ENCODE peak calls at places on chromosomes 2 and 18, in seven cellular contexts. One of them, this sample, is unnamed.

GRCh38 chr2:101860782-101861181 is 131.0 kb upstream of the IL1R2 start:
- DNase-seq in cardiac muscle cell: no peak
- DNase-seq in vagina: no peak
- DNase-seq in transverse colon: no peak
- DNase-seq in A549: no peak
- DNase-seq in spleen: no peak
- DNase-seq in OCI-LY7: no peak
- DNase-seq in this sample: no peak

GRCh38 chr2:150479075-150479915 is 8.2 kb downstream of the RND3 start:
- DNase-seq in cardiac muscle cell: peak
- DNase-seq in vagina: no peak
- DNase-seq in transverse colon: no peak
- DNase-seq in A549: no peak
- DNase-seq in spleen: no peak
- DNase-seq in OCI-LY7: no peak
- DNase-seq in this sample: peak

GRCh38 chr2:88024509-88024908 is 8.2 kb upstream of the RNU2-63P start:
- DNase-seq in cardiac muscle cell: no peak
- DNase-seq in vagina: no peak
- DNase-seq in transverse colon: no peak
- DNase-seq in A549: no peak
- DNase-seq in spleen: no peak
- DNase-seq in OCI-LY7: no peak
- DNase-seq in this sample: peak

GRCh38 chr2:46984642-46985476 is 69.3 kb upstream of the MCFD2 start:
- DNase-seq in cardiac muscle cell: peak
- DNase-seq in vagina: no peak
- DNase-seq in transverse colon: peak
- DNase-seq in A549: peak
- DNase-seq in spleen: peak
- DNase-seq in OCI-LY7: peak
- DNase-seq in this sample: peak

GRCh38 chr2:221176666-221177065 is 395.4 kb downstream of the EPHA4 start:
- DNase-seq in cardiac muscle cell: no peak
- DNase-seq in vagina: no peak
- DNase-seq in transverse colon: no peak
- DNase-seq in A549: no peak
- DNase-seq in spleen: no peak
- DNase-seq in OCI-LY7: no peak
- DNase-seq in this sample: no peak

GRCh38 chr2:181738074-181738473 is 57.8 kb upstream of the NEUROD1 start:
- DNase-seq in cardiac muscle cell: peak
- DNase-seq in vagina: no peak
- DNase-seq in transverse colon: no peak
- DNase-seq in A549: peak
- DNase-seq in spleen: no peak
- DNase-seq in OCI-LY7: peak
- DNase-seq in this sample: peak

GRCh38 chr2:70984576-70985282 is 6.3 kb downstream of the ANKRD53 start:
- DNase-seq in cardiac muscle cell: peak
- DNase-seq in vagina: peak
- DNase-seq in transverse colon: peak
- DNase-seq in A549: peak
- DNase-seq in spleen: peak
- DNase-seq in OCI-LY7: peak
- DNase-seq in this sample: peak

GRCh38 chr2:187982668-187983067 is 309.0 kb upstream of the GULP1 start:
- DNase-seq in cardiac muscle cell: peak
- DNase-seq in vagina: no peak
- DNase-seq in transverse colon: no peak
- DNase-seq in A549: no peak
- DNase-seq in spleen: no peak
- DNase-seq in OCI-LY7: no peak
- DNase-seq in this sample: no peak

GRCh38 chr2:199742884-199743283 is 108.1 kb downstream of the FTCDNL1 start:
- DNase-seq in cardiac muscle cell: no peak
- DNase-seq in vagina: no peak
- DNase-seq in transverse colon: no peak
- DNase-seq in A549: no peak
- DNase-seq in spleen: no peak
- DNase-seq in OCI-LY7: no peak
- DNase-seq in this sample: no peak

GRCh38 chr2:72983500-72984039 is 66.3 kb downstream of the EMX1 start:
- DNase-seq in cardiac muscle cell: no peak
- DNase-seq in vagina: no peak
- DNase-seq in transverse colon: peak
- DNase-seq in A549: no peak
- DNase-seq in spleen: peak
- DNase-seq in OCI-LY7: no peak
- DNase-seq in this sample: no peak

GRCh38 chr18:55918449-55918848 is 330.5 kb upstream of the TCF4 start:
- DNase-seq in cardiac muscle cell: peak
- DNase-seq in vagina: no peak
- DNase-seq in transverse colon: no peak
- DNase-seq in A549: no peak
- DNase-seq in spleen: no peak
- DNase-seq in OCI-LY7: no peak
- DNase-seq in this sample: no peak

GRCh38 chr2:238492905-238493304 is 66.2 kb downstream of the ASB1 start:
- DNase-seq in cardiac muscle cell: no peak
- DNase-seq in vagina: no peak
- DNase-seq in transverse colon: no peak
- DNase-seq in A549: no peak
- DNase-seq in spleen: no peak
- DNase-seq in OCI-LY7: no peak
- DNase-seq in this sample: no peak

GRCh38 chr2:138724296-138724695 is 55.9 kb downstream of the NXPH2 start:
- DNase-seq in cardiac muscle cell: no peak
- DNase-seq in vagina: no peak
- DNase-seq in transverse colon: no peak
- DNase-seq in A549: no peak
- DNase-seq in spleen: no peak
- DNase-seq in OCI-LY7: no peak
- DNase-seq in this sample: no peak

GRCh38 chr18:47745227-47745626 is 185.2 kb downstream of the SMAD2 start:
- DNase-seq in cardiac muscle cell: no peak
- DNase-seq in vagina: peak
- DNase-seq in transverse colon: no peak
- DNase-seq in A549: no peak
- DNase-seq in spleen: no peak
- DNase-seq in OCI-LY7: no peak
- DNase-seq in this sample: no peak

GRCh38 chr2:153595939-153596338 is 117.4 kb upstream of the RPRM start:
- DNase-seq in cardiac muscle cell: no peak
- DNase-seq in vagina: no peak
- DNase-seq in transverse colon: no peak
- DNase-seq in A549: peak
- DNase-seq in spleen: no peak
- DNase-seq in OCI-LY7: no peak
- DNase-seq in this sample: peak

GRCh38 chr2:238924496-238925195 is 76.8 kb downstream of the TWIST2 start:
- DNase-seq in cardiac muscle cell: no peak
- DNase-seq in vagina: no peak
- DNase-seq in transverse colon: no peak
- DNase-seq in A549: no peak
- DNase-seq in spleen: peak
- DNase-seq in OCI-LY7: no peak
- DNase-seq in this sample: no peak

GRCh38 chr2:45256173-45256866 is 247.1 kb upstream of the SIX2 start:
- DNase-seq in cardiac muscle cell: no peak
- DNase-seq in vagina: peak
- DNase-seq in transverse colon: no peak
- DNase-seq in A549: no peak
- DNase-seq in spleen: no peak
- DNase-seq in OCI-LY7: no peak
- DNase-seq in this sample: no peak

GRCh38 chr2:170770008-170770303 is 222 bp upstream of the ERICH2 start:
- DNase-seq in cardiac muscle cell: no peak
- DNase-seq in vagina: no peak
- DNase-seq in transverse colon: no peak
- DNase-seq in A549: no peak
- DNase-seq in spleen: no peak
- DNase-seq in OCI-LY7: no peak
- DNase-seq in this sample: no peak

GRCh38 chr2:170771049-170771937 is 1.1 kb downstream of the ERICH2 start:
- DNase-seq in cardiac muscle cell: peak
- DNase-seq in vagina: no peak
- DNase-seq in transverse colon: peak
- DNase-seq in A549: peak
- DNase-seq in spleen: peak
- DNase-seq in OCI-LY7: no peak
- DNase-seq in this sample: peak

GRCh38 chr2:170774074-170774473 is 3.9 kb downstream of the ERICH2 start:
- DNase-seq in cardiac muscle cell: no peak
- DNase-seq in vagina: no peak
- DNase-seq in transverse colon: no peak
- DNase-seq in A549: no peak
- DNase-seq in spleen: no peak
- DNase-seq in OCI-LY7: no peak
- DNase-seq in this sample: no peak

GRCh38 chr2:170770304-170771048 is at the start of gene ERICH2:
- DNase-seq in cardiac muscle cell: peak
- DNase-seq in vagina: no peak
- DNase-seq in transverse colon: peak
- DNase-seq in A549: peak
- DNase-seq in spleen: peak
- DNase-seq in OCI-LY7: peak
- DNase-seq in this sample: peak

GRCh38 chr2:170772295-170772694 is 2.1 kb downstream of the ERICH2 start:
- DNase-seq in cardiac muscle cell: no peak
- DNase-seq in vagina: no peak
- DNase-seq in transverse colon: no peak
- DNase-seq in A549: no peak
- DNase-seq in spleen: no peak
- DNase-seq in OCI-LY7: no peak
- DNase-seq in this sample: no peak
- H3K4me3 ChIP-seq in cardiac muscle cell: no peak
- H3K4me3 ChIP-seq in vagina: no peak
- H3K4me3 ChIP-seq in transverse colon: no peak
- H3K4me3 ChIP-seq in A549: no peak
- H3K4me3 ChIP-seq in spleen: no peak
- H3K4me3 ChIP-seq in OCI-LY7: no peak
- H3K4me3 ChIP-seq in this sample: no peak

DNA sequence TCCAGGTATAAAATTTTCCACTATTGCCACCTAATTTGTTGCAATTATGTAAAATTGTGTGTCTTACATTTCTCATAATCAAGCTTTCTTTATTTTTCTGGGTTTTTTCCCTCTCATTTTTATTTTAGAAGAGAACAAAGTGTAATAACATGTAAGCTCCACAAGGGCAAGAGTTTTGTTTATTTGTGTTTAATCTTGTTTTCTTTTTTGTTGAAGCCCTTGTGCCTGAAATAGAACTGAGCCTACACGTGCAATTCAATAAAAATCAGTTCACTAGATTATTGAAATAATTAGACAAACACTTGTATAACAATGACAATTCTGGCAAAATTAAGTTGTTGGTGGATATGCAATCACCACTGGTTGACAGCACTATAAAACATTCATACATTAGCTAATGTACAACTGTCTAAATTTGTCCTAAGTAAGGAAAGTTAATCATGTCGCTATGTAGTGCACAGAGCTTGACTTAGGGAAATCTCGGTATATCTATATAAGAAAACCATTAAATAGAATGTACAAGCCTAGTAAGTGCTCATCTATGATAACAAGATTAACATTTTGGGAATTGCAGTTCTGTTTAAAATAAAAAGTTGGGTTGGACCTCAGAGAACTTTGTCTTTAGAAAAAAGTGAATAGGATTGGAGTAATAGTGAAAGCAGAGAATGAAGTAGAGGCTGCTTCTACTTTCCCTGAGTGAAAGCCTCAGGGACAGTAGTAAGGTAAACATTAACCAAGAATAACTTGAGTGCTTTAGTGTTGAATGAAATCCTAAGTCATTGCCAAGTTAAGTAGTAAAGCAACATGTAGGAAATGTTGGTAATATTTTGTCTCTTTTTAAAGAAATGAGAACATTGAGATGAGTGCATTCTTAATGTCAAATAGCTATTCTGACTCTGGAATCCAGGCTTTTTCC is 37.4 kb upstream of the NOL4 start:
- DNase-seq in cardiac muscle cell: no peak
- DNase-seq in vagina: no peak
- DNase-seq in transverse colon: no peak
- DNase-seq in A549: no peak
- DNase-seq in spleen: no peak
- DNase-seq in OCI-LY7: no peak
- DNase-seq in this sample: no peak
- TF ChIP-seq CTCF in cardiac muscle cell: no peak
- TF ChIP-seq CTCF in vagina: no peak
- TF ChIP-seq CTCF in transverse colon: no peak
- TF ChIP-seq CTCF in A549: no peak
- TF ChIP-seq CTCF in spleen: no peak
- TF ChIP-seq CTCF in OCI-LY7: no peak
- TF ChIP-seq CTCF in this sample: no peak

GRCh38 chr18:34707670-34708069 is 2.4 kb upstream of the DTNA start:
- DNase-seq in cardiac muscle cell: peak
- DNase-seq in vagina: no peak
- DNase-seq in transverse colon: peak
- DNase-seq in A549: peak
- DNase-seq in spleen: no peak
- DNase-seq in OCI-LY7: no peak
- DNase-seq in this sample: peak
- H3K4me3 ChIP-seq in cardiac muscle cell: no peak
- H3K4me3 ChIP-seq in vagina: no peak
- H3K4me3 ChIP-seq in transverse colon: no peak
- H3K4me3 ChIP-seq in A549: no peak
- H3K4me3 ChIP-seq in spleen: no peak
- H3K4me3 ChIP-seq in OCI-LY7: no peak
- H3K4me3 ChIP-seq in this sample: no peak

GRCh38 chr2:227325824-227326195 is 759 bp downstream of the MFF start:
- DNase-seq in cardiac muscle cell: peak
- DNase-seq in vagina: no peak
- DNase-seq in transverse colon: peak
- DNase-seq in A549: peak
- DNase-seq in spleen: peak
- DNase-seq in OCI-LY7: peak
- DNase-seq in this sample: peak
- TF ChIP-seq CTCF in cardiac muscle cell: no peak
- TF ChIP-seq CTCF in vagina: no peak
- TF ChIP-seq CTCF in transverse colon: no peak
- TF ChIP-seq CTCF in A549: no peak
- TF ChIP-seq CTCF in spleen: no peak
- TF ChIP-seq CTCF in OCI-LY7: peak
- TF ChIP-seq CTCF in this sample: no peak

GRCh38 chr2:214881647-214882205 is 72.2 kb upstream of the BARD1 start:
- DNase-seq in cardiac muscle cell: peak
- DNase-seq in vagina: no peak
- DNase-seq in transverse colon: no peak
- DNase-seq in A549: no peak
- DNase-seq in spleen: no peak
- DNase-seq in OCI-LY7: no peak
- DNase-seq in this sample: peak
- H3K4me3 ChIP-seq in cardiac muscle cell: no peak
- H3K4me3 ChIP-seq in vagina: no peak
- H3K4me3 ChIP-seq in transverse colon: no peak
- H3K4me3 ChIP-seq in A549: no peak
- H3K4me3 ChIP-seq in spleen: no peak
- H3K4me3 ChIP-seq in OCI-LY7: no peak
- H3K4me3 ChIP-seq in this sample: no peak